ENCODE peak calls at places on chromosomes 3 and 15, in five cellular contexts. W is endodermal cell, L is AG10803, O is psoas muscle, Y is IMR-90. Z is an unnamed sample.

GRCh38 chr3:50573566-50574279 is 4.4 kb downstream of the HEMK1 start:
- DNase-seq in L (no peak), O (no peak), Y (no peak), W (no peak), Z (no peak)

GRCh38 chr3:12803371-12803770 is 6.9 kb downstream of the CAND2 start:
- DNase-seq in W (no peak), Y (no peak), L (no peak), O (no peak), Z (no peak)

GRCh38 chr3:185280572-185281365 is 26.9 kb upstream of the EHHADH start:
- DNase-seq in L (peak), W (no peak), O (no peak), Y (peak), Z (no peak)

GRCh38 chr3:117495620-117496019 is 786.0 kb downstream of the TUSC7 start:
- DNase-seq in L (no peak), W (no peak), O (no peak), Y (peak), Z (no peak)

GRCh38 chr3:52063026-52063723 is 6.8 kb upstream of the DUSP7 start:
- DNase-seq in W (no peak), Y (no peak), L (no peak), O (no peak), Z (no peak)

GRCh38 chr3:129756871-129757270 is 136.6 kb downstream of the TMCC1 start:
- DNase-seq in W (no peak), O (no peak), L (peak), Y (peak), Z (peak)

GRCh38 chr15:35061171-35062163 is 23.6 kb downstream of the NANOGP8 start:
- DNase-seq in Y (no peak), W (peak), O (no peak), L (peak), Z (no peak)

GRCh38 chr3:72492240-72492639 is 356.0 kb downstream of the SHQ1 start:
- DNase-seq in W (no peak), O (peak), Y (peak), L (peak), Z (peak)

GRCh38 chr3:98577178-98577895 is 16.1 kb downstream of the CPOX start:
- DNase-seq in O (no peak), L (peak), W (no peak), Y (peak), Z (peak)

GRCh38 chr3:184155644-184156521 is 706 bp downstream of the DVL3 start:
- DNase-seq in Y (peak), O (no peak), W (peak), L (peak), Z (no peak)

GRCh38 chr15:67433495-67434099 is 87.3 kb upstream of the C15orf61 start:
- DNase-seq in W (peak), L (peak), O (no peak), Y (peak), Z (peak)

GRCh38 chr3:181629029-181629428 is 82.7 kb upstream of the SOX2 start:
- DNase-seq in W (no peak), Y (peak), O (no peak), L (no peak), Z (no peak)

GRCh38 chr3:67655364-67656121 is 1.1 kb upstream of the SUCLG2 start:
- DNase-seq in Y (no peak), L (no peak), O (peak), W (no peak), Z (no peak)

GRCh38 chr15:60580650-60581415 is 101.9 kb upstream of the ICE2 start:
- DNase-seq in W (no peak), Y (no peak), L (no peak), O (no peak), Z (no peak)

GRCh38 chr15:33089878-33090757 is 104.4 kb downstream of the FMN1 start:
- DNase-seq in O (no peak), W (no peak), Y (peak), L (peak), Z (no peak)

GRCh38 chr3:189049458-189050231 is 122.1 kb upstream of the TPRG1 start:
- DNase-seq in L (no peak), W (peak), Y (no peak), O (no peak), Z (no peak)

GRCh38 chr3:31752305-31753049 is 219.8 kb downstream of the STT3B start:
- DNase-seq in L (no peak), O (no peak), W (no peak), Y (no peak), Z (no peak)

GRCh38 chr15:75307778-75308390 is 25.2 kb downstream of the GOLGA6D start:
- DNase-seq in W (peak), L (no peak), O (no peak), Y (no peak), Z (no peak)

GRCh38 chr15:44033894-44034293 is 161.2 kb downstream of the FRMD5 start:
- DNase-seq in W (no peak), L (peak), Y (peak), O (no peak), Z (no peak)

GRCh38 chr3:176663819-176664218 is 533.5 kb downstream of the TBL1XR1 start:
- DNase-seq in O (no peak), Y (peak), L (peak), W (no peak), Z (peak)

GRCh38 chr3:17136251-17136721 is 251.5 kb downstream of the PLCL2 start:
- DNase-seq in O (peak), Y (no peak), W (no peak), L (no peak), Z (no peak)

GRCh38 chr15:38879909-38880471 is 315.4 kb upstream of the RASGRP1 start:
- DNase-seq in O (peak), L (peak), Y (peak), W (no peak), Z (no peak)

GRCh38 chr3:195030791-195031321 is 240.1 kb downstream of the XXYLT1 start:
- DNase-seq in W (peak), O (no peak), L (no peak), Y (peak), Z (no peak)

GRCh38 chr15:92069308-92070244 is 216.1 kb downstream of the SLCO3A1 start:
- DNase-seq in W (no peak), L (peak), Y (peak), O (no peak), Z (peak)

GRCh38 chr3:131363275-131363674 is 18.3 kb upstream of the NUDT16 start:
- DNase-seq in L (no peak), Y (no peak), W (no peak), O (no peak), Z (no peak)

GRCh38 chr15:98727115-98728040 is 79.0 kb downstream of the IGF1R start:
- DNase-seq in Y (peak), W (peak), O (peak), L (peak), Z (peak)

GRCh38 chr3:66253790-66254620 is 33.2 kb downstream of the SLC25A26 start:
- DNase-seq in L (peak), Y (peak), W (no peak), O (no peak), Z (no peak)

GRCh38 chr15:43070249-43070648 is 35.6 kb downstream of the UBR1 start:
- DNase-seq in O (no peak), W (no peak), Y (no peak), L (no peak), Z (no peak)

GRCh38 chr15:66780172-66780972 is 78.3 kb downstream of the SMAD6 start:
- DNase-seq in Y (peak), L (peak), O (peak), W (no peak), Z (no peak)

GRCh38 chr3:178525180-178525704 is 11.0 kb upstream of the KCNMB2 start:
- DNase-seq in L (no peak), O (no peak), Y (no peak), W (no peak), Z (no peak)

GRCh38 chr15:85044251-85044853 is 62.7 kb downstream of the PDE8A start:
- DNase-seq in O (no peak), Y (peak), W (peak), L (peak), Z (peak)

GRCh38 chr3:123658118-123658859 is 73.4 kb upstream of the HACD2 start:
- DNase-seq in L (peak), O (no peak), Y (peak), W (no peak), Z (peak)

GRCh38 chr3:98151241-98151640 is 4.0 kb downstream of the OR5H14 start:
- DNase-seq in O (no peak), L (no peak), Y (no peak), W (no peak), Z (no peak)

GRCh38 chr3:185813691-185814215 is 11.1 kb downstream of the IGF2BP2 start:
- DNase-seq in W (peak), Y (peak), O (no peak), L (peak), Z (no peak)

DNA sequence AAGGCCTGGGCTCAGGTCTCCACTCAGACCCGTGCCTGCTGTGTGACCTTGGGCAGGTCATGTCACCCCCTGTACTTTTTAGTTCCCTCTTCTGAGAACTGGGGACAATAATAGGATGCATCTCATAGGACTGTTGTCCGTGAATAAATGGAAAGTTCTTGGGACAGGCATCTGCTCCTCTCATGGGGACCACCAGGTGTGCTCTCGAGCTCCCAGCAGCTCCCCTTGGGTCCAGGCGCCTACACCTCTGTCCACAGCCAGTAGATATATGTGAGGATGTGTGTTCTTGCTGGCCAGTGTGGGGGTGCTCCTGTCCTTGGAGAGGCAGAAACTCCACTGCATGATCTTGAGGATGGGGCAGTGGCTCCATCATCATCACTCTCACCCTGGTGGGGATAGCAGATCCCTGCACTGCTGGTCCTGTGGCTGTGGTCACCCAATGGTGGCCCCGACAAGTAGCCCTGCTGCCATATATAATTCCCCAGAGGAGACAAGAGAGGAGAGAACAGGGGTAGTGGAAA is 257.6 kb upstream of the TLE3 start:
- DNase-seq in Y (no peak), L (no peak), W (peak), O (no peak), Z (no peak)
- TF ChIP-seq CTCF in Y (no peak), L (peak), W (peak), O (no peak), Z (no peak)

GRCh38 chr15:31069360-31070000 is 32.0 kb downstream of the TRPM1 start:
- DNase-seq in W (no peak), L (peak), O (no peak), Y (peak), Z (peak)
- H3K4me3 ChIP-seq in W (no peak), L (no peak), O (no peak), Y (no peak), Z (no peak)

GRCh38 chr3:128494152-128494650 is 1.2 kb upstream of the GATA2 start:
- DNase-seq in W (no peak), L (no peak), O (no peak), Y (no peak), Z (no peak)

GRCh38 chr3:128493221-128494151 is 485 bp upstream of the GATA2 start:
- DNase-seq in Y (no peak), O (no peak), L (no peak), W (peak), Z (no peak)

GRCh38 chr3:128491071-128491899 is 1.7 kb downstream of the GATA2 start:
- DNase-seq in Y (no peak), L (no peak), W (peak), O (no peak), Z (no peak)

GRCh38 chr3:128491900-128492352 is 1.1 kb downstream of the GATA2 start:
- DNase-seq in Y (no peak), W (peak), O (no peak), L (no peak), Z (no peak)

GRCh38 chr3:128492353-128493220 is at the start of gene GATA2:
- DNase-seq in L (no peak), Y (no peak), W (peak), O (peak), Z (no peak)
- TF ChIP-seq CTCF in L (no peak), Y (no peak), W (peak), O (no peak), Z (peak)

DNA sequence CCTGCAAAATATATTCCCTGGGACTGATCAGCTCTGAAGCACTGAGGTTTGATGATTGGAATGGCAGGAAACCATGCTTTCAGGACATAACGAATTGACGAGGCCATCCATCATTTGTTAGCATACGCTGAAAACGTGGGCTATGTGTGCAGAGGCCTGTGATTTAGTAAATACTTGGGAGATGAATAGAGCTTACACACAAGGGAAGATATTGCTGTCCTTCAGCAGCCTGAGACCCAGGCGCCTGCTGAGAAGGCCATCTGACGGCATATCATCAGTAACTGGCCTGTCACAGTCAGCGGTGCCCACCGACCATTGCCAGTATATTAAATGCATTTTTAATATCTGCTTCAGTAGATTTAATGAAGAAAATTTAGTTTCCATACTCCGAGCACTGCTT is 16.2 kb downstream of the CDIN1 start:
- DNase-seq in Y (no peak), O (no peak), L (no peak), W (no peak), Z (no peak)
- H3K4me3 ChIP-seq in Y (no peak), O (no peak), L (no peak), W (no peak), Z (no peak)

GRCh38 chr15:51366911-51367310 is 25.5 kb downstream of the GLDN start:
- DNase-seq in L (peak), O (no peak), W (no peak), Y (peak), Z (no peak)
- TF ChIP-seq CTCF in L (no peak), O (no peak), W (no peak), Y (no peak), Z (no peak)

DNA sequence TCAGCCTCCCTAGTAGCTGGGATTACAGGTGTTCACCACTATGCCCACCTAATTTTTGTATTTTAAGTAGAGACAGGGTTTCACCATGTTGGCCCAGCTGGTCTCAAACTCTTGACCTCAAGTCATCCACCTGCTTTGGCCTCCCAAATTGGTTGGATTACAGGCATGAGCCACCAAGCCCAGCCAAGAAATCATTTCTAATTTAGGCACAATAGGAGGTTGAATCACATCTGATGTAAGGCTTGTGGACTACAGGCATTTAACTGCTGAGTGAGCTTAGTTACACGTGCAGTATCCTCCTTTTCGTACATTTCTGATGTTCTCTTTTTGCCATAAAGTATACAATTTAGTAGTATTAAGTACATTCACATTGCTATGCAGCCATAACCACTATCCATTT is 31.1 kb upstream of the SETD2 start:
- DNase-seq in Y (peak), O (no peak), W (no peak), L (no peak), Z (no peak)
- H3K4me3 ChIP-seq in Y (no peak), O (no peak), W (no peak), L (no peak), Z (no peak)

GRCh38 chr15:61828008-61828407 is 232.2 kb downstream of the VPS13C start:
- DNase-seq in Y (no peak), W (no peak), L (no peak), O (no peak), Z (no peak)
- TF ChIP-seq CTCF in Y (no peak), W (peak), L (no peak), O (no peak), Z (peak)

GRCh38 chr3:169239756-169240155 is 423.8 kb downstream of the MECOM start:
- DNase-seq in O (no peak), L (no peak), W (no peak), Y (no peak), Z (no peak)
- H3K4me3 ChIP-seq in O (no peak), L (no peak), W (no peak), Y (no peak), Z (no peak)

GRCh38 chr3:46695962-46696922 is 2.8 kb upstream of the ALS2CL start:
- DNase-seq in L (peak), O (peak), W (no peak), Y (peak), Z (peak)

GRCh38 chr3:46693038-46693896 is at the start of gene ALS2CL:
- DNase-seq in O (peak), L (no peak), Y (no peak), W (peak), Z (no peak)

GRCh38 chr3:46694520-46694919 is 1.0 kb upstream of the ALS2CL start:
- DNase-seq in L (no peak), Y (no peak), O (no peak), W (no peak), Z (no peak)

GRCh38 chr3:46693897-46694235 is 387 bp upstream of the ALS2CL start:
- DNase-seq in L (no peak), Y (no peak), O (no peak), W (no peak), Z (no peak)

GRCh38 chr3:46695177-46695961 is 1.9 kb upstream of the ALS2CL start:
- DNase-seq in Y (no peak), L (no peak), O (peak), W (peak), Z (no peak)
- TF ChIP-seq CTCF in Y (peak), L (peak), O (peak), W (peak), Z (peak)